ENCODE peak calls at places on chromosomes 13 and 19, in six cellular contexts. Z is COLO829, G is upper lobe of right lung, I is RPMI7951, O is GM23248, A is posterior cingulate gyrus. F is an unnamed sample.

GRCh38 chr19:55406091-55406868 is 1.3 kb downstream of the UBE2S start:
- DNase-seq in Z (no peak), G (no peak), I (no peak), O (peak), A (no peak), F (no peak)

GRCh38 chr13:62168891-62169290 is 753.2 kb upstream of the PCDH20 start:
- DNase-seq in Z (no peak), G (no peak), I (no peak), O (no peak), A (no peak), F (no peak)

GRCh38 chr13:80132741-80133601 is 208.0 kb downstream of the SPRY2 start:
- DNase-seq in Z (peak), G (peak), I (peak), O (peak), A (peak), F (peak)

GRCh38 chr13:114023716-114024602 is 50.1 kb upstream of the C13orf46 start:
- DNase-seq in Z (no peak), G (no peak), I (no peak), O (no peak), A (no peak), F (no peak)

GRCh38 chr13:109213714-109214113 is 572.7 kb downstream of the IRS2 start:
- DNase-seq in Z (no peak), G (no peak), I (no peak), O (no peak), A (no peak), F (no peak)

GRCh38 chr13:96771501-96772367 is 222.5 kb downstream of the OXGR1 start:
- DNase-seq in Z (no peak), G (no peak), I (no peak), O (peak), A (no peak), F (no peak)

GRCh38 chr19:51706296-51706695 is 13.2 kb downstream of the SPACA6 start:
- DNase-seq in Z (no peak), G (no peak), I (no peak), O (no peak), A (no peak), F (no peak)

GRCh38 chr13:71632721-71633120 is 234.3 kb downstream of the DACH1 start:
- DNase-seq in Z (no peak), G (no peak), I (no peak), O (no peak), A (no peak), F (no peak)

GRCh38 chr19:44847144-44848035 is 1.3 kb downstream of the NECTIN2 start:
- DNase-seq in Z (no peak), G (peak), I (peak), O (peak), A (no peak), F (no peak)

GRCh38 chr19:5963855-5964254 is 14.1 kb downstream of the RANBP3 start:
- DNase-seq in Z (no peak), G (no peak), I (no peak), O (no peak), A (no peak), F (no peak)

GRCh38 chr13:112368883-112369282 is 7.3 kb upstream of the SPACA7 start:
- DNase-seq in Z (no peak), G (no peak), I (no peak), O (no peak), A (no peak), F (no peak)

GRCh38 chr13:53064721-53065120 is 36.1 kb downstream of the OLFM4 start:
- DNase-seq in Z (no peak), G (no peak), I (no peak), O (no peak), A (no peak), F (peak)

GRCh38 chr19:7638802-7639465 is 2.0 kb downstream of the STXBP2 start:
- DNase-seq in Z (no peak), G (no peak), I (no peak), O (no peak), A (no peak), F (no peak)

GRCh38 chr13:97944396-97945029 is 9.0 kb upstream of the IPO5 start:
- DNase-seq in Z (peak), G (no peak), I (peak), O (peak), A (no peak), F (peak)

GRCh38 chr13:66069570-66069969 is 1160.6 kb downstream of the PCDH9 start:
- DNase-seq in Z (no peak), G (no peak), I (no peak), O (no peak), A (no peak), F (no peak)

GRCh38 chr19:6707011-6707657 is 13.3 kb downstream of the C3 start:
- DNase-seq in Z (no peak), G (peak), I (no peak), O (no peak), A (no peak), F (no peak)

GRCh38 chr19:58181902-58182576 is 822 bp upstream of the ZNF274 start:
- DNase-seq in Z (no peak), G (no peak), I (peak), O (peak), A (no peak), F (peak)

GRCh38 chr19:15296353-15296752 is 36.0 kb downstream of the BRD4 start:
- DNase-seq in Z (no peak), G (peak), I (no peak), O (no peak), A (no peak), F (no peak)

GRCh38 chr19:12261554-12261953 is 33.1 kb downstream of the ZNF44 start:
- DNase-seq in Z (no peak), G (no peak), I (no peak), O (no peak), A (no peak), F (no peak)

GRCh38 chr19:46416077-46416709 is 2.8 kb upstream of the CCDC8 start:
- DNase-seq in Z (peak), G (peak), I (peak), O (peak), A (peak), F (peak)

GRCh38 chr13:52929826-52930225 is 81.4 kb upstream of the PCDH8 start:
- DNase-seq in Z (no peak), G (no peak), I (no peak), O (no peak), A (no peak), F (peak)

GRCh38 chr13:97403893-97404683 is 29.9 kb upstream of the RAP2A start:
- DNase-seq in Z (no peak), G (no peak), I (no peak), O (peak), A (no peak), F (no peak)

GRCh38 chr13:33745370-33746324 is 72.3 kb upstream of the RFC3 start:
- DNase-seq in Z (no peak), G (no peak), I (no peak), O (no peak), A (no peak), F (no peak)

GRCh38 chr13:60441761-60442160 is 44.7 kb downstream of the TDRD3 start:
- DNase-seq in Z (no peak), G (no peak), I (no peak), O (no peak), A (no peak), F (no peak)

GRCh38 chr19:4115050-4115817 is 8.7 kb downstream of the MAP2K2 start:
- DNase-seq in Z (no peak), G (no peak), I (no peak), O (no peak), A (peak), F (no peak)

GRCh38 chr13:48570225-48570828 is 37.4 kb upstream of the RCBTB2 start:
- DNase-seq in Z (no peak), G (no peak), I (no peak), O (no peak), A (no peak), F (peak)

GRCh38 chr19:2575734-2576481 is 100.0 kb downstream of the GADD45B start:
- DNase-seq in Z (no peak), G (peak), I (peak), O (peak), A (no peak), F (no peak)

GRCh38 chr13:72798817-72799216 is 16.9 kb downstream of the PIBF1 start:
- DNase-seq in Z (no peak), G (no peak), I (no peak), O (no peak), A (no peak), F (no peak)

GRCh38 chr19:15534957-15535864 is 26.9 kb downstream of the CYP4F22 start:
- DNase-seq in Z (no peak), G (no peak), I (no peak), O (no peak), A (no peak), F (no peak)

GRCh38 chr19:38785187-38785699 is 3.8 kb upstream of the LGALS7B start:
- DNase-seq in Z (no peak), G (no peak), I (no peak), O (no peak), A (no peak), F (no peak)

GRCh38 chr13:106234656-106235055 is 300.8 kb downstream of the EFNB2 start:
- DNase-seq in Z (no peak), G (no peak), I (no peak), O (no peak), A (no peak), F (no peak)

GRCh38 chr13:39134574-39134973 is 96.3 kb downstream of the NHLRC3 start:
- DNase-seq in Z (no peak), G (no peak), I (no peak), O (no peak), A (no peak), F (no peak)

GRCh38 chr13:97125810-97126738 is 96.1 kb upstream of the MBNL2 start:
- DNase-seq in Z (no peak), G (no peak), I (peak), O (peak), A (no peak), F (no peak)